ENCODE peak calls at places on chromosomes 5 and 9, in six cellular contexts. T is T-helper 9 cell; U is posterior cingulate gyrus; D is fibroblast of mammary gland; S is stimulated activated CD4-positive, alpha-beta T cell treated with anti-CD3 and anti-CD28 coated beads, Interleukin-4, amount 100 ng/mL, for 4 hours; X is WTC11. Z is an unnamed sample.

GRCh38 chr9:83307051-83307724 is 231.0 kb downstream of the FRMD3 start:
- DNase-seq in T (no peak), U (no peak), D (peak), S (no peak), X (no peak), Z (no peak)

GRCh38 chr9:124812401-124813016 is 35.6 kb downstream of the OLFML2A start:
- DNase-seq in T (no peak), U (no peak), D (peak), S (no peak), X (no peak), Z (no peak)

GRCh38 chr5:134149571-134150303 is 27.0 kb downstream of the SKP1 start:
- DNase-seq in T (no peak), U (no peak), D (no peak), S (no peak), X (no peak), Z (no peak)

GRCh38 chr5:35246411-35246810 is 16.1 kb upstream of the PRLR start:
- DNase-seq in T (no peak), U (no peak), D (no peak), S (no peak), X (no peak), Z (no peak)

GRCh38 chr5:5583023-5583765 is 160.7 kb downstream of the ICE1 start:
- DNase-seq in T (no peak), U (no peak), D (no peak), S (no peak), X (no peak), Z (no peak)

GRCh38 chr5:117204404-117204803 is 629.8 kb upstream of the SEMA6A start:
- DNase-seq in T (no peak), U (no peak), D (no peak), S (no peak), X (no peak), Z (no peak)

GRCh38 chr5:79297661-79298060 is 61.7 kb downstream of the JMY start:
- DNase-seq in T (no peak), U (no peak), D (no peak), S (no peak), X (no peak), Z (no peak)

GRCh38 chr9:88820055-88820454 is 171.2 kb upstream of the S1PR3 start:
- DNase-seq in T (no peak), U (no peak), D (no peak), S (no peak), X (no peak), Z (no peak)

GRCh38 chr9:122364117-122364782 is 6.6 kb upstream of the PTGS1 start:
- DNase-seq in T (no peak), U (no peak), D (no peak), S (no peak), X (no peak), Z (no peak)

GRCh38 chr5:171162602-171163001 is 146.4 kb upstream of the TLX3 start:
- DNase-seq in T (no peak), U (no peak), D (peak), S (no peak), X (peak), Z (no peak)

GRCh38 chr5:84487963-84488362 is 103.3 kb upstream of the EDIL3 start:
- DNase-seq in T (no peak), U (no peak), D (peak), S (no peak), X (no peak), Z (no peak)

GRCh38 chr5:34658023-34658422 is 1.9 kb downstream of the RAI14 start:
- DNase-seq in T (no peak), U (no peak), D (peak), S (no peak), X (no peak), Z (no peak)

GRCh38 chr5:100903036-100903887 is at the start of gene ST8SIA4:
- DNase-seq in T (peak), U (peak), D (peak), S (peak), X (peak), Z (peak)

GRCh38 chr5:39648539-39649200 is 223.9 kb upstream of the DAB2 start:
- DNase-seq in T (no peak), U (no peak), D (peak), S (no peak), X (no peak), Z (no peak)

GRCh38 chr9:113990975-113991471 is 87.1 kb downstream of the AMBP start:
- DNase-seq in T (no peak), U (no peak), D (peak), S (no peak), X (no peak), Z (no peak)

GRCh38 chr5:90111354-90112070 is 298.0 kb downstream of the CETN3 start:
- DNase-seq in T (no peak), U (no peak), D (peak), S (no peak), X (no peak), Z (no peak)

GRCh38 chr5:91382530-91383026 is 539 bp downstream of the ARRDC3 start:
- DNase-seq in T (peak), U (peak), D (peak), S (peak), X (no peak), Z (peak)

GRCh38 chr5:174834081-174834480 is 109.7 kb downstream of the MSX2 start:
- DNase-seq in T (no peak), U (no peak), D (no peak), S (no peak), X (no peak), Z (no peak)

GRCh38 chr9:115910899-115911298 is 242.7 kb upstream of the PAPPA start:
- DNase-seq in T (no peak), U (no peak), D (no peak), S (no peak), X (no peak), Z (no peak)

GRCh38 chr5:160152901-160153300 is 33.7 kb upstream of the PWWP2A start:
- DNase-seq in T (no peak), U (no peak), D (no peak), S (no peak), X (no peak), Z (no peak)

GRCh38 chr5:81125959-81126358 is 107.2 kb upstream of the CKMT2 start:
- DNase-seq in T (no peak), U (no peak), D (peak), S (no peak), X (no peak), Z (peak)

GRCh38 chr9:131320031-131320685 is 30.6 kb downstream of the PLPP7 start:
- DNase-seq in T (no peak), U (no peak), D (peak), S (no peak), X (no peak), Z (no peak)

GRCh38 chr5:154603978-154604679 is 126.1 kb upstream of the HAND1 start:
- DNase-seq in T (no peak), U (no peak), D (peak), S (no peak), X (peak), Z (no peak)

GRCh38 chr9:98182069-98182820 is 10.2 kb downstream of the CORO2A start:
- DNase-seq in T (no peak), U (no peak), D (no peak), S (no peak), X (no peak), Z (no peak)

GRCh38 chr9:98983295-98984268 is 39.9 kb downstream of the COL15A1 start:
- DNase-seq in T (no peak), U (no peak), D (peak), S (no peak), X (no peak), Z (no peak)

GRCh38 chr5:115439042-115439441 is 105.5 kb downstream of the FEM1C start:
- DNase-seq in T (no peak), U (no peak), D (peak), S (no peak), X (no peak), Z (no peak)

GRCh38 chr5:16459451-16459850 is 6.1 kb downstream of the ZNF622 start:
- DNase-seq in T (no peak), U (no peak), D (no peak), S (no peak), X (no peak), Z (no peak)

Z was measured in AML-193.